ENCODE peak calls at places on chromosomes 7 and 10, in ten cellular contexts. N is coronary artery; L is glomerular endothelial cell; H is A549; P is M059J; E is stimulated activated CD8-positive, alpha-beta memory T cell treated with anti-CD3 and anti-CD28 coated beads, Interleukin-15, amount 100 ng/mL, for 24 hours; C is activated CD8-positive, alpha-beta memory T cell treated with anti-CD3 and anti-CD28 coated beads for 24 hours; X is activated naive CD4-positive, alpha-beta T cell treated with anti-CD3 and anti-CD28 coated beads, Interleukin-2, amount 10 ng/mL, durations not matched to agents 7 days and 5 days; S is fibroblast of the conjunctiva; G is IMR-90. V is an unnamed sample.

GRCh38 chr10:73413108-73413527 is 740 bp downstream of the ANXA7 start:
- DNase-seq in C (no peak), H (peak), X (peak), L (no peak), N (no peak), E (no peak), S (peak), G (no peak), P (peak), V (peak)

GRCh38 chr7:47561715-47562446 is 20.0 kb downstream of the TNS3 start:
- DNase-seq in E (no peak), N (no peak), C (no peak), X (no peak), G (no peak), S (no peak), P (no peak), L (no peak), H (no peak), V (no peak)

GRCh38 chr7:38682602-38683001 is 51.4 kb upstream of the AMPH start:
- DNase-seq in S (no peak), L (no peak), P (no peak), C (no peak), E (no peak), N (no peak), H (no peak), X (no peak), G (no peak), V (no peak)

GRCh38 chr7:148694631-148695030 is 4.1 kb upstream of the CUL1 start:
- DNase-seq in E (no peak), X (no peak), C (no peak), L (no peak), S (no peak), N (no peak), P (no peak), G (no peak), H (no peak), V (no peak)

GRCh38 chr10:88791924-88792323 is 10.6 kb upstream of the LIPM start:
- DNase-seq in H (peak), G (peak), P (peak), S (no peak), N (no peak), C (no peak), E (no peak), L (no peak), X (no peak), V (peak)

GRCh38 chr7:130148561-130148960 is 56.6 kb downstream of the TMEM209 start:
- DNase-seq in E (no peak), H (no peak), N (no peak), G (peak), P (no peak), X (no peak), S (no peak), L (no peak), C (no peak), V (no peak)

GRCh38 chr7:30285531-30286284 is 1.3 kb downstream of the ZNRF2 start:
- DNase-seq in C (peak), L (no peak), X (peak), P (peak), E (peak), S (peak), G (peak), H (peak), N (peak), V (peak)

GRCh38 chr10:86642499-86642898 is 11.8 kb upstream of the OPN4 start:
- DNase-seq in E (no peak), P (peak), G (peak), H (peak), L (no peak), N (no peak), X (no peak), C (peak), S (no peak), V (no peak)

GRCh38 chr7:148669907-148670306 is 28.8 kb upstream of the CUL1 start:
- DNase-seq in P (no peak), E (no peak), X (no peak), N (no peak), C (no peak), G (peak), S (no peak), H (no peak), L (peak), V (no peak)

GRCh38 chr10:98664329-98665042 is 217.8 kb upstream of the HPS1 start:
- DNase-seq in N (no peak), X (peak), H (peak), P (peak), L (no peak), S (peak), E (no peak), G (peak), C (peak), V (peak)